ENCODE peak calls at places on chromosomes 13 and 19, in five cellular contexts. L is GM04503, C is T-helper 17 cell, I is cardiac fibroblast, R is BJ. N is an unnamed sample.

GRCh38 chr19:2312819-2313501 is 5.0 kb upstream of the LINGO3 start:
- DNase-seq in L (no peak), C (no peak), I (no peak), R (no peak), N (no peak)

GRCh38 chr19:15283141-15283885 is 49.0 kb downstream of the BRD4 start:
- DNase-seq in L (peak; percentile 75), C (no peak), I (peak; percentile 55), R (no peak), N (peak; percentile 64)

GRCh38 chr19:4889034-4889825 is 13.5 kb downstream of the ARRDC5 start:
- DNase-seq in L (no peak), C (no peak), I (peak; percentile 31), R (peak; percentile 38), N (peak; percentile 50)

GRCh38 chr19:32291876-32292275 is 53.5 kb upstream of the ZNF507 start:
- DNase-seq in L (no peak), C (no peak), I (no peak), R (no peak), N (no peak)

GRCh38 chr13:30276178-30276577 is 31.2 kb downstream of the KATNAL1 start:
- DNase-seq in L (no peak), C (no peak), I (no peak), R (no peak), N (no peak)

GRCh38 chr19:28010656-28011055 is 1202.3 kb downstream of the UQCRFS1 start:
- DNase-seq in L (no peak), C (no peak), I (no peak), R (no peak), N (no peak)

GRCh38 chr19:39502640-39503417 is 4.1 kb downstream of the DLL3 start:
- DNase-seq in L (no peak), C (peak; percentile 81), I (peak; percentile 79), R (no peak), N (peak; percentile 86)

GRCh38 chr19:39568604-39569003 is 28.6 kb upstream of the EID2 start:
- DNase-seq in L (no peak), C (no peak), I (no peak), R (no peak), N (peak; percentile 11)

GRCh38 chr13:113907637-113908617 is 44.1 kb upstream of the GAS6 start:
- DNase-seq in L (peak; percentile 67), C (no peak), I (peak; percentile 66), R (peak; percentile 59), N (peak; percentile 56)

GRCh38 chr19:7492142-7493055 is 3.6 kb upstream of the PEX11G start:
- DNase-seq in L (no peak), C (no peak), I (peak; percentile 56), R (no peak), N (peak; percentile 62)

GRCh38 chr13:102517959-102518358 is 78.8 kb upstream of the TPP2 start:
- DNase-seq in L (no peak), C (no peak), I (no peak), R (no peak), N (no peak)

GRCh38 chr19:6720369-6721112 is at the start of gene C3:
- DNase-seq in L (peak; percentile 63), C (no peak), I (peak; percentile 95), R (no peak), N (peak; percentile 87)

GRCh38 chr13:43132228-43132627 is 108.8 kb downstream of the DNAJC15 start:
- DNase-seq in L (no peak), C (no peak), I (peak; percentile 51), R (no peak), N (no peak)

GRCh38 chr19:21586341-21587116 is 81.1 kb downstream of the ZNF429 start:
- DNase-seq in L (no peak), C (no peak), I (no peak), R (no peak), N (no peak)

GRCh38 chr13:93147946-93148345 is 78.7 kb upstream of the GPC6 start:
- DNase-seq in L (no peak), C (no peak), I (peak; percentile 10), R (no peak), N (no peak)

GRCh38 chr13:33078268-33078667 is 62.0 kb downstream of the KL start:
- DNase-seq in L (no peak), C (no peak), I (no peak), R (no peak), N (no peak)

GRCh38 chr19:40862785-40863184 is 12.5 kb upstream of the CYP2A6 start:
- DNase-seq in L (peak; percentile 15), C (no peak), I (peak; percentile 28), R (peak; percentile 52), N (peak; percentile 14)

GRCh38 chr13:61916483-61916882 is 500.8 kb upstream of the PCDH20 start:
- DNase-seq in L (no peak), C (no peak), I (no peak), R (no peak), N (no peak)

GRCh38 chr19:7998081-7998480 is 7.4 kb downstream of the ELAVL1 start:
- DNase-seq in L (no peak), C (no peak), I (no peak), R (no peak), N (no peak)

GRCh38 chr13:27960362-27961226 is 8.5 kb downstream of the CDX2 start:
- DNase-seq in L (no peak), C (no peak), I (peak; percentile 26), R (no peak), N (peak; percentile 35)

GRCh38 chr19:49133621-49134454 is 14.5 kb downstream of the PPFIA3 start:
- DNase-seq in L (no peak), C (no peak), I (peak; percentile 65), R (peak; percentile 30), N (peak; percentile 17)

GRCh38 chr13:102033316-102033715 is 368.5 kb downstream of the FGF14 start:
- DNase-seq in L (no peak), C (no peak), I (no peak), R (no peak), N (no peak)

N was measured in AG08395.